ENCODE peak calls at places on chromosome 10, in ten cellular contexts. G is effector memory CD4-positive, alpha-beta T cell; Z is naive thymus-derived CD4-positive, alpha-beta T cell; Q is endodermal cell; F is uterus; W is HCT116; N is heart right ventricle; H is A549; C is suprapubic skin; J is pancreas. O is an unnamed sample.

GRCh38 chr10:88156341-88156740 is 292.9 kb downstream of the PTEN start:
- DNase-seq in G (no peak), Z (no peak), Q (no peak), F (no peak), W (no peak), N (no peak), H (no peak), C (no peak), J (no peak), O (peak; percentile 53)

GRCh38 chr10:27601519-27601918 is 97.4 kb downstream of the RAB18 start:
- DNase-seq in G (no peak), Z (no peak), Q (no peak), F (no peak), W (no peak), N (no peak), H (no peak), C (no peak), J (no peak), O (no peak)

GRCh38 chr10:124350806-124351205 is 67.9 kb downstream of the OAT start:
- DNase-seq in G (no peak), Z (no peak), Q (peak; percentile 10), F (no peak), W (no peak), N (no peak), H (no peak), C (no peak), J (no peak), O (no peak)

GRCh38 chr10:122567056-122567660 is 6.6 kb downstream of the DMBT1 start:
- DNase-seq in G (no peak), Z (no peak), Q (peak; percentile 86), F (no peak), W (peak; percentile 28), N (no peak), H (no peak), C (no peak), J (peak; percentile 34), O (no peak)

GRCh38 chr10:93999401-93999851 is 5.7 kb downstream of the PLCE1 start:
- DNase-seq in G (no peak), Z (no peak), Q (peak; percentile 82), F (peak; percentile 74), W (no peak), N (peak; percentile 53), H (no peak), C (peak; percentile 70), J (peak; percentile 37), O (peak; percentile 30)

GRCh38 chr10:58361353-58361752 is 23.9 kb upstream of the TFAM start:
- DNase-seq in G (no peak), Z (no peak), Q (no peak), F (no peak), W (no peak), N (no peak), H (no peak), C (no peak), J (no peak), O (no peak)

GRCh38 chr10:123808873-123809272 is 82.7 kb downstream of the CPXM2 start:
- DNase-seq in G (no peak), Z (no peak), Q (no peak), F (no peak), W (peak; percentile 21), N (no peak), H (no peak), C (no peak), J (no peak), O (no peak)

GRCh38 chr10:119543814-119544642 is 1.5 kb upstream of the RGS10 start:
- DNase-seq in G (no peak), Z (no peak), Q (peak; percentile 76), F (peak; percentile 54), W (no peak), N (no peak), H (no peak), C (no peak), J (no peak), O (no peak)

GRCh38 chr10:316390-316789 is 181.1 kb downstream of the ZMYND11 start:
- DNase-seq in G (no peak), Z (no peak), Q (no peak), F (no peak), W (no peak), N (no peak), H (no peak), C (no peak), J (no peak), O (no peak)

DNA sequence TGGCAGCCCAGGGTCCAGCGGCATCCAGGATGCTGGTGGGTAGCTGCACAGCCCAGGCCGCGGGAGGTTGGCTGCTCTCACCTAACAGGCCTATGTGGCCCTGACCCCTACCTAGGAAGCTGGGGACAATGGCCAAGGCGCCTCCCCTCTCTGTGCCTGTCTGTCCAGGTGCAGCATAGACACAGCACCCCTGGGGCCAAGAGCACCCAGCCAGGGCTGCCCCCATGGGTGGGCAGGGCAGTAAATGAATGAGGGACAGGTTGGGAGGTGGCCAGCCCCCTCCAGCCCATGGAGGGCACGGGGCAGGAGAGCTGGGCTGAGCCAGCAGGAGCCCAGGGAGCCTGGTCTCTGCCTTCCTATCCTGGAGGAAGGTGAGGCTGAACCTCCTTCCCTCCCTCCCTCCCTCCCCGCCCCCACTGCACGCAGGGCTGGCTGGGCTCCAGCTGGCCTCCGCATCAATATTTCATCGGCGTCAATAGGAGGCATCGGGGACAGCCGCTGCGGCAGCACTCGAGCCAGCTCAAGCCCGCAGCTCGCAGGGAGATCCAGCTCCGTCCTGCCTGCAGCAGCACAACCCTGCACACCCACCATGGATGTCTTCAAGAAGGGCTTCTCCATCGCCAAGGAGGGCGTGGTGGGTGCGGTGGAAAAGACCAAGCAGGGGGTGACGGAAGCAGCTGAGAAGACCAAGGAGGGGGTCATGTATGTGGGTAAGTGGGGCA is at the start of gene SNCG:
- DNase-seq in G (no peak), Z (no peak), Q (peak; percentile 71), F (no peak), W (no peak), N (peak; percentile 48), H (no peak), C (peak; percentile 73), J (no peak), O (no peak)
- H3K4me3 ChIP-seq in G (no peak within 1 kb of the TSS), Z (no peak within 1 kb of the TSS), Q (no peak within 1 kb of the TSS), F (peak within 1 kb of the TSS; percentile 26), W (peak within 1 kb of the TSS; percentile 50), N (peak within 1 kb of the TSS; percentile 63), H (peak within 1 kb of the TSS; percentile 12), C (peak within 1 kb of the TSS; percentile 31), J (no peak within 1 kb of the TSS), O (no peak within 1 kb of the TSS)

GRCh38 chr10:131220601-131221171 is 90.8 kb downstream of the TCERG1L start:
- DNase-seq in G (no peak), Z (no peak), Q (no peak), F (no peak), W (no peak), N (no peak), H (no peak), C (no peak), J (no peak), O (no peak)

GRCh38 chr10:131224106-131224505 is 87.4 kb downstream of the TCERG1L start:
- DNase-seq in G (no peak), Z (no peak), Q (no peak), F (no peak), W (no peak), N (no peak), H (no peak), C (no peak), J (no peak), O (no peak)

GRCh38 chr10:131221632-131222277 is 89.8 kb downstream of the TCERG1L start:
- DNase-seq in G (no peak), Z (no peak), Q (no peak), F (no peak), W (no peak), N (no peak), H (no peak), C (peak; percentile 16), J (no peak), O (no peak)

GRCh38 chr10:131222986-131223385 is 88.5 kb downstream of the TCERG1L start:
- DNase-seq in G (no peak), Z (no peak), Q (no peak), F (no peak), W (no peak), N (no peak), H (no peak), C (peak; percentile 30), J (no peak), O (no peak)

GRCh38 chr10:131223422-131223821 is 88.1 kb downstream of the TCERG1L start:
- DNase-seq in G (no peak), Z (no peak), Q (no peak), F (no peak), W (no peak), N (no peak), H (no peak), C (no peak), J (no peak), O (no peak)
- H3K9me3 ChIP-seq in G (no peaks in the 10 kb centered on the region), Z (no peaks in the 10 kb centered on the region), Q (no peaks in the 10 kb centered on the region), F (no peaks in the 10 kb centered on the region), W (no peaks in the 10 kb centered on the region), N (no peaks in the 10 kb centered on the region), H (no peaks in the 10 kb centered on the region), C (no peaks in the 10 kb centered on the region), J (no peaks in the 10 kb centered on the region), O (peaks cover 95% of the 10 kb centered on the region)

DNA sequence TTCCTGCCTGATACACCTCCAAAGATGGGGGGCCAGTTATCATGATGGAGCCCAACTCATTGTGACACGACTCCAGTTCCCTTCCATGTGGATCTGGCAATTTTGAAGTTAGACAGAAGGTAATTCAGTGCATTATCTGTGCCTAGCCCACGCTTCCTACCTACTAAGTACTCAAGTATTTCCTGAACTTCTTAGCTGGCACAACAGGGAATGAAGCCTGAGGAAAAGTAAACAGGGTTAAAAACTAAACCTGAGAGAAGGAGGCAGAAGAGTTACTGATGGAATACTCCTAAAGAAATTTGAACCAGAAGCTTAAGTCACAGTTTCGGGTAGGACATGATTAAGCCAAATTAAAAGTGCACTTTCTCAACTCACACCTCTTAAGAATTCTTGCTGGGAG is 1.1 kb upstream of the SEC31B start:
- DNase-seq in G (no peak), Z (no peak), Q (no peak), F (no peak), W (no peak), N (no peak), H (no peak), C (no peak), J (no peak), O (no peak)
- H3K27ac ChIP-seq in G (no peak overlapping the region), Z (no peak overlapping the region), Q (no peak overlapping the region), F (no peak overlapping the region), W (no peak overlapping the region), N (no peak overlapping the region), H (no peak overlapping the region), C (no peak overlapping the region), J (no peak overlapping the region), O (no peak overlapping the region)

DNA sequence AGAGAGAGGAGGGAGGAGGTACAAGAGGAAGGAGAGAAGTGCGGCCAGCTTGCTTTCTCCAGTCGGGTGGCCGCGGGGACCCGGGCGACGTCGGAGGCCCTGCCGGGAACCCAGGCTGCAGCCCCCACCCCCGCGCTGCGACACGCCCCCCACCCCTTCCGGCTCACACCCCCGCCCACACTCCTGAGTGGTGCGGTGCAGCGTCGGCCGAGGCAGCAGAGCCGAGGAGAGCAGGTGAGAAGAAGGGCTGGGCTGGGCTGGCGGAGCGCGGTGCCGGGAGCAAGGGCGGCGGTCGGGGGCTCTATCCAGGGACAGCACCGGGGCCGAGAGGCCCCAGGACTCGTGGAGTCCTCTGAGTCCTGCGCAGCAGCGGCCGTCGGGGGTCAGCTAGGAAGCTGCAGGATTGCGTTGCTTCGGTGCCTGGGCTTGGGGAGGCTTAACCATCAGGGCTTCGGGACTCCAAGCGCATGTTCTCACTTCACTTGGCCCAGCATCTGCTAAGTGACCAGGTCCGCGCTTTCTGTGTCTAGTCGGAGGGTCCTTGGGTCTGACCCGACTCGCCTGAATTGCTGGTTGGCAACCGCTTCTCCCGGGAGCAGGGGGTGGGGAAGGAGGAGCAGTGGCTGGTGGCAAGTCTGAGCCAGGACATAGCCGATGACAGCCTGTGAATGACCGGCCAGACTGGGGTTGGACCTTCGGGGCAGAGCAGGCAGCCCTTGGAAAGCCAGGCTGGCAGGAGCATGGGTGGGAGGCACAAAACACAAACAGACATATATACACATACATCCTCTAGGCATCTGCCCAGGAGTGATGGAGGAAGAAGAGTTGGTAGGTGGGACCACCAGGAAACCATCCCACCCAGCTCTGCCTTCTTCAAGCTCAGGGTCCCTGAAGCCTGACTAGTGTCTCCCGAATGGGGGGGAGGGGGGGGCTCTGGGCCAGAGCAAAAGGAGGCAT is 683 bp downstream of the CHAT start:
- DNase-seq in G (no peak), Z (no peak), Q (peak; percentile 71), F (no peak), W (no peak), N (no peak), H (no peak), C (peak; percentile 43), J (no peak), O (no peak)
- H3K4me3 ChIP-seq in G (no peak overlapping the region), Z (no peak overlapping the region), Q (no peak overlapping the region), F (no peak overlapping the region), W (no peak overlapping the region), N (no peak overlapping the region), H (no peak overlapping the region), C (no peak overlapping the region), J (no peak overlapping the region), O (no peak overlapping the region)